ENCODE peak calls at places on chromosomes 5 and 9, in six cellular contexts. V, O, M, F, H and J are unnamed samples.
A peak's percentile ranks its signal among the peaks of the same experiment; 100 is the strongest.

GRCh38 chr5:14212838-14213237 is 69.7 kb downstream of the TRIO start:
- DNase-seq in V (no peak), O (no peak), M (no peak), F (no peak), H (no peak), J (no peak)

GRCh38 chr5:139481580-139482049 is 943 bp downstream of the STING1 start:
- DNase-seq in V (no peak), O (peak; percentile 78), M (no peak), F (no peak), H (peak; percentile 71), J (no peak)

GRCh38 chr9:68974431-68974830 is 39.5 kb downstream of the PRKACG start:
- DNase-seq in V (no peak), O (no peak), M (no peak), F (no peak), H (no peak), J (no peak)

GRCh38 chr5:14118551-14119320 is 24.4 kb upstream of the TRIO start:
- DNase-seq in V (no peak), O (no peak), M (no peak), F (no peak), H (no peak), J (no peak)

GRCh38 chr9:100474082-100474949 is 1.4 kb downstream of the TMEFF1 start:
- DNase-seq in V (no peak), O (no peak), M (no peak), F (no peak), H (no peak), J (no peak)

GRCh38 chr9:29556317-29556716 is 1983.0 kb upstream of the C9orf72 start:
- DNase-seq in V (no peak), O (no peak), M (no peak), F (no peak), H (no peak), J (peak; percentile 29)

GRCh38 chr5:23445573-23445972 is 61.8 kb upstream of the PRDM9 start:
- DNase-seq in V (no peak), O (no peak), M (no peak), F (no peak), H (no peak), J (no peak)

GRCh38 chr9:115137511-115137910 is 19.6 kb upstream of the TNC start:
- DNase-seq in V (no peak), O (no peak), M (no peak), F (no peak), H (no peak), J (no peak)

GRCh38 chr9:136328011-136328621 is 777 bp downstream of the GPSM1 start:
- DNase-seq in V (no peak), O (no peak), M (no peak), F (no peak), H (peak; percentile 38), J (no peak)

DNA sequence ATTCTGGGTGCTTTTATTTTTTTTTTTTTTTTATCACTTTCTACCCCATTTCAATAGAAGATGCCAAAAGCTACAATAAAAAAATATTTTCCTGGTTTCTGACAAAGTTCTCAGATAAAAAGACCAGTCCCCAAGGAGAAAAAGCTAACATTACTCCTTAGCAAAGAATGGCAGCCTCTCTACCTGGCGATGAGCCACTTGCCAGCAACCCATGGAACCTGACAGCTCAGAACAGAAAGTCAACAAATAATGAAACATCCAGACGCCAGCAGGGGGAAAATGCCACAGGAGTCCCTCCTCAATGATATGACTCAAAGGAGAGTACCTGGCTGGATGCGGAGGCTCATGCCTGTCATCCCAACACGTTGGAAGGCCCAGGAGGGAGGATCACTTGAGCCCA is 123.2 kb downstream of the MYO10 start:
- DNase-seq in V (no peak), O (no peak), M (no peak), F (no peak), H (no peak), J (no peak)
- H3K27ac ChIP-seq in V (no peak overlapping the region), O (no peak overlapping the region), M (peak overlapping the region; percentile 52), F (no peak overlapping the region), H (no peak overlapping the region), J (no peak overlapping the region)

GRCh38 chr5:61412344-61412743 is 80.3 kb downstream of the ZSWIM6 start:
- DNase-seq in V (no peak), O (no peak), M (no peak), F (no peak), H (no peak), J (no peak)

GRCh38 chr5:61409568-61409967 is 77.5 kb downstream of the ZSWIM6 start:
- DNase-seq in V (no peak), O (no peak), M (no peak), F (peak; percentile 88), H (peak; percentile 60), J (peak; percentile 36)

GRCh38 chr5:61402970-61403369 is 70.9 kb downstream of the ZSWIM6 start:
- DNase-seq in V (no peak), O (no peak), M (no peak), F (no peak), H (no peak), J (no peak)

GRCh38 chr5:61407706-61408105 is 75.6 kb downstream of the ZSWIM6 start:
- DNase-seq in V (no peak), O (no peak), M (no peak), F (no peak), H (no peak), J (no peak)

GRCh38 chr5:61408476-61409168 is 76.6 kb downstream of the ZSWIM6 start:
- DNase-seq in V (peak; percentile 98), O (peak; percentile 100), M (peak; percentile 99), F (peak; percentile 99), H (peak; percentile 95), J (peak; percentile 99)
- H3K4me3 ChIP-seq in V (peak overlapping the region; percentile 36), O (peak overlapping the region; percentile 19), M (no peak overlapping the region), F (peak overlapping the region; percentile 26), H (no peak overlapping the region), J (no peak overlapping the region)

DNA sequence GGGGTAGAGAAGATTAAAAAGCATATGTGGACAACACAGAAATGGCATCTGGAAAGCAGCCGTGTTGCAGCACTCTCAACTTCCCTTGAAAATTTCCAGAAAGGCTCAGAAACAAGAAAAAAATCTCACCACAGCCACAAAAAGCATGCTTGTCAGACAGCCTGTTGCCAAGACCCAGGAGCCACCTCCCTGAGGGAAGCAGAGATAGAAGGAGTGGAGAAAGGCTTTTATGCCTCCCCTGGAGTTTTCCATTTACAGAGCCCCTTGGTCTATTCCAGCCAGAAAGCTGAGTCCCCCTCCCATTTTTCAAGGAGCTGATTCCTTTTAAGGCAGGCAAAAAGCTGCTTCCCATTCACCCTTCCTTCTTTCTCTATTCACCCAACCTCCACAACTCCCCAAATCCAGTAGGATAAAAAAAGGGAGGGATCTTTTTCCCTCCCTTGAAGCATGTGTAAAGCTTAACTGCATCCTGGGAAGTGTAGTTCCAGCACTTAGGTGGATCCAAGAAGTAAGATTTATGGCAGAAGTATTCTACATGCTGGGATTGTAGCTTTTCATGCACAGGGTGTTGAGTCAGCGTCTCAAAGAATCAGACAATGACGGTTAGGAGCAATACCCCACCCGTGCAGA is 37.1 kb upstream of the PALM2AKAP2 start:
- DNase-seq in V (no peak), O (no peak), M (no peak), F (no peak), H (no peak), J (no peak)
- H3K27ac ChIP-seq in V (no peak overlapping the region), O (no peak overlapping the region), M (no peak overlapping the region), F (no peak overlapping the region), H (no peak overlapping the region), J (no peak overlapping the region)

GRCh38 chr9:106443520-106443919 is 419.4 kb upstream of the ZNF462 start:
- DNase-seq in V (no peak), O (no peak), M (no peak), F (no peak), H (no peak), J (no peak)
- H3K4me3 ChIP-seq in V (no peak overlapping the region), O (no peak overlapping the region), M (no peak overlapping the region), F (no peak overlapping the region), H (no peak overlapping the region), J (no peak overlapping the region)